ENCODE peak calls at places on chromosomes 2 and 18, in six cellular contexts. E, J, C, L, W and G are unnamed samples.

GRCh38 chr2:199704358-199705238 is 146.4 kb downstream of the FTCDNL1 start:
- DNase-seq in E (no peak), J (no peak), C (peak; percentile 13), L (no peak), W (no peak), G (peak; percentile 34)

GRCh38 chr2:150156415-150156814 is 331.1 kb downstream of the RND3 start:
- DNase-seq in E (no peak), J (no peak), C (no peak), L (no peak), W (no peak), G (no peak)

GRCh38 chr2:160736629-160737028 is 243.0 kb upstream of the RBMS1 start:
- DNase-seq in E (no peak), J (peak; percentile 85), C (peak; percentile 74), L (no peak), W (no peak), G (peak; percentile 66)

GRCh38 chr2:112768432-112768831 is 4.0 kb upstream of the CKAP2L start:
- DNase-seq in E (no peak), J (no peak), C (peak; percentile 50), L (no peak), W (no peak), G (peak; percentile 79)

GRCh38 chr18:25230658-25231326 is 121.2 kb downstream of the ZNF521 start:
- DNase-seq in E (peak; percentile 78), J (peak; percentile 85), C (peak; percentile 92), L (peak; percentile 75), W (peak; percentile 93), G (peak; percentile 93)

GRCh38 chr18:24629926-24630325 is 169.5 kb downstream of the HRH4 start:
- DNase-seq in E (no peak), J (no peak), C (no peak), L (no peak), W (no peak), G (no peak)

GRCh38 chr2:242060212-242060835 is 190.8 kb downstream of the RTP5 start:
- DNase-seq in E (no peak), J (peak; percentile 60), C (peak; percentile 93), L (no peak), W (peak; percentile 22), G (peak; percentile 79)

GRCh38 chr2:1278861-1279260 is 134.4 kb upstream of the TPO start:
- DNase-seq in E (no peak), J (no peak), C (no peak), L (no peak), W (no peak), G (no peak)

GRCh38 chr2:66890286-66890812 is 455.4 kb downstream of the MEIS1 start:
- DNase-seq in E (no peak), J (no peak), C (peak; percentile 65), L (no peak), W (no peak), G (no peak)

GRCh38 chr2:31598694-31599093 is 18.0 kb upstream of the SRD5A2 start:
- DNase-seq in E (no peak), J (no peak), C (no peak), L (no peak), W (no peak), G (no peak)

GRCh38 chr2:109493176-109493935 is 120.4 kb downstream of the SEPTIN10 start:
- DNase-seq in E (no peak), J (no peak), C (no peak), L (no peak), W (no peak), G (no peak)

GRCh38 chr18:61992923-61993322 is 100.1 kb upstream of the RNF152 start:
- DNase-seq in E (no peak), J (peak; percentile 80), C (peak; percentile 81), L (no peak), W (no peak), G (peak; percentile 82)

GRCh38 chr18:53541924-53542323 is 682.5 kb downstream of the MBD2 start:
- DNase-seq in E (no peak), J (no peak), C (no peak), L (no peak), W (no peak), G (no peak)

GRCh38 chr2:46167924-46168323 is 129.3 kb upstream of the EPAS1 start:
- DNase-seq in E (no peak), J (no peak), C (no peak), L (no peak), W (no peak), G (peak; percentile 75)

GRCh38 chr2:17658251-17658843 is 95.3 kb downstream of the SMC6 start:
- DNase-seq in E (no peak), J (peak; percentile 87), C (peak; percentile 78), L (no peak), W (no peak), G (peak; percentile 86)

GRCh38 chr18:49500136-49500921 is 13.3 kb upstream of the C18orf32 start:
- DNase-seq in E (no peak), J (no peak), C (no peak), L (no peak), W (no peak), G (no peak)

GRCh38 chr2:23782126-23782525 is 144.8 kb downstream of the ATAD2B start:
- DNase-seq in E (no peak), J (no peak), C (no peak), L (no peak), W (no peak), G (no peak)

GRCh38 chr2:119436993-119437772 is 5.5 kb downstream of the TMEM37 start:
- DNase-seq in E (no peak), J (no peak), C (no peak), L (no peak), W (no peak), G (no peak)

GRCh38 chr2:38572167-38572566 is 30.6 kb downstream of the HNRNPLL start:
- DNase-seq in E (no peak), J (peak; percentile 82), C (peak; percentile 88), L (no peak), W (no peak), G (peak; percentile 76)

GRCh38 chr2:109350526-109350925 is 221.5 kb downstream of the SH3RF3 start:
- DNase-seq in E (no peak), J (no peak), C (no peak), L (no peak), W (no peak), G (no peak)

GRCh38 chr2:219521066-219521880 is 7.0 kb downstream of the ASIC4 start:
- DNase-seq in E (peak; percentile 73), J (no peak), C (peak; percentile 71), L (no peak), W (no peak), G (peak; percentile 34)

GRCh38 chr18:23380001-23380550 is 73.0 kb upstream of the RIOK3 start:
- DNase-seq in E (no peak), J (peak; percentile 91), C (peak; percentile 26), L (no peak), W (no peak), G (peak; percentile 34)

GRCh38 chr2:27803046-27803445 is 31.5 kb downstream of the MRPL33 start:
- DNase-seq in E (no peak), J (no peak), C (no peak), L (no peak), W (no peak), G (no peak)

GRCh38 chr2:225512873-225513580 is 113.5 kb downstream of the NYAP2 start:
- DNase-seq in E (peak; percentile 42), J (peak; percentile 79), C (peak; percentile 18), L (no peak), W (no peak), G (peak; percentile 3)

GRCh38 chr2:4381049-4381448 is 677.7 kb downstream of the DCDC2C start:
- DNase-seq in E (no peak), J (no peak), C (no peak), L (no peak), W (no peak), G (no peak)

GRCh38 chr2:176582990-176583481 is 313.8 kb downstream of the MTX2 start:
- DNase-seq in E (no peak), J (peak; percentile 98), C (peak; percentile 93), L (no peak), W (peak; percentile 67), G (peak; percentile 91)
- H3K4me3 ChIP-seq in E (no peak overlapping the region), J (peak overlapping the region; percentile 31), C (no peak overlapping the region), L (no peak overlapping the region), W (no peak overlapping the region), G (no peak overlapping the region)

DNA sequence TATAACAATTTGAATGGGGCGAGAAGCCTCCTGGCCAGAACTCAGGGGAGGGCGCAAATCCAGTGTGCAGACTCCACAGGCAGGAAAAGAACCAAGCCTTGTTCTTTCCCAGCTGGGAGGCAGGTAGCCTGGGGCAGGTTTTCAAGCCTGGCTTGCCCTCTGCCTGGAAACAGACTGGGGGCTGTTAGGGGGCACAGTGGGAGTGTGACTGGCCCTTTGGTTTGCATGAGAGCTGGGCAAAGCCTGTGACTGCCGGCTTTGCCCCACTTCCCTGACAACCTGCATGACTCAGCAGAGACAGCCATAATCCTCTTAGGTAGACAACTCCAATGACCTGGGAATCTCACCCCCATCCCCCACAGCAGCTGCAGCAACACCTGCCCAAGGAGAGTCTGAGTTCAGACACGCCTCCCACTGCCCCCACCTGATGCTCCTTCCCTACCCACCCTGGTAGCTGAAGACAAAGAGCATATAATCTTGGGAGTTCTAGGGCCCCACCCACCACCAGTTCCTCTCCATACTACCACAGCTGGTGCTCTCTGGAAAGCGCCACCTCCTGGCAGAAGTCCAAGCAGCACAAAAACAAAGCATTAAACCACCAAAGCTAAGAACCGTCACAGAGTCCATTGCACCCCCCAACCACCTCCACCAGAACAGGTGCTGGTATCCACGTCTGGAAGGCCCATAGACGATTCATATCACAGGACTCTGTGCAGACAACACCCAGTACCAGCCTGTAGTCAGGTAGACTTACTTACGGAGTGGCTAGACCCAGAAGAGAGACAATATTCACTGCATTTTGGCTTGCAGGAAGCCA is 402.5 kb downstream of the STK39 start:
- DNase-seq in E (no peak), J (no peak), C (no peak), L (no peak), W (no peak), G (no peak)
- TF ChIP-seq CTCF in E (no peak), J (no peak), C (no peak), L (no peak), W (no peak), G (no peak)

GRCh38 chr18:39795350-39795749 is 2159.7 kb upstream of the PIK3C3 start:
- DNase-seq in E (no peak), J (no peak), C (no peak), L (no peak), W (no peak), G (no peak)

GRCh38 chr18:39801848-39802247 is 2153.2 kb upstream of the PIK3C3 start:
- DNase-seq in E (no peak), J (no peak), C (no peak), L (no peak), W (no peak), G (no peak)

GRCh38 chr18:39796413-39796812 is 2158.6 kb upstream of the PIK3C3 start:
- DNase-seq in E (no peak), J (no peak), C (no peak), L (no peak), W (no peak), G (no peak)

GRCh38 chr18:39801010-39801409 is 2154.0 kb upstream of the PIK3C3 start:
- DNase-seq in E (no peak), J (no peak), C (no peak), L (no peak), W (no peak), G (no peak)

GRCh38 chr18:39799010-39799409 is 2156.0 kb upstream of the PIK3C3 start:
- DNase-seq in E (no peak), J (no peak), C (peak; percentile 50), L (no peak), W (no peak), G (peak; percentile 27)
- H3K4me3 ChIP-seq in E (no peak overlapping the region), J (peak overlapping the region; percentile 84), C (peak overlapping the region; percentile 84), L (no peak overlapping the region), W (no peak overlapping the region), G (no peak overlapping the region)

DNA sequence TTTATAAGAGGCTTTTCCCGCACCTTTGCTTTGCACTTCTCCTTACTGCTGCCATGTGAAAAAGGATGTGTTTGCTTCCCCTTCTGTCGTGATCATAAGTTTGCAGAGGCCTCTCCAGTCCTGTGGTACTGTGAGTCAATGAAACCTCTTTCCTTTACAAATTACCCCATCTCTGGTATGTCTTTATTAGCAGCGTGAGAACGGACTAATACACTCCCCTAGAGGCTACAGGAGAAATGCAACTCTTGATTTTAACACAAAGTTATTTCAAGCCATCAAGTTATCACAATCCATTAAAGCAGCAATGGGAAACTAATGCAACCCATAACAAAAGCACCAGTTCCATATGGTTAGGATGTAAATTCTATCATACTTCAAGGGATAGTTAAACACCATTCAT is 1378.8 kb upstream of the DDX18 start:
- DNase-seq in E (no peak), J (no peak), C (no peak), L (no peak), W (no peak), G (no peak)
- TF ChIP-seq CTCF in E (no peak), J (no peak), C (no peak), L (no peak), W (no peak), G (no peak)